ENCODE peak calls at places on chromosomes 1 and 21, in six cellular contexts. One of them, this sample, is unnamed.

GRCh38 chr1:6962956-6963915 is 178.0 kb downstream of the CAMTA1 start:
- DNase-seq in heart left ventricle: peak; percentile 75
- DNase-seq in lower lobe of right lung: peak; percentile 54
- DNase-seq in upper lobe of right lung: no peak
- DNase-seq in IMR-90: no peak
- DNase-seq in body of pancreas: peak; percentile 34
- DNase-seq in this sample: peak; percentile 48

GRCh38 chr1:67626495-67627235 is 58.3 kb upstream of the GADD45A start:
- DNase-seq in upper lobe of right lung: no peak
- DNase-seq in lower lobe of right lung: no peak
- DNase-seq in body of pancreas: no peak
- DNase-seq in heart left ventricle: no peak
- DNase-seq in IMR-90: peak; percentile 91
- DNase-seq in this sample: no peak

GRCh38 chr1:232635778-232636356 is 5.9 kb upstream of the SIPA1L2 start:
- DNase-seq in upper lobe of right lung: no peak
- DNase-seq in body of pancreas: no peak
- DNase-seq in IMR-90: peak; percentile 70
- DNase-seq in lower lobe of right lung: no peak
- DNase-seq in heart left ventricle: no peak
- DNase-seq in this sample: no peak

GRCh38 chr1:239274242-239274830 is 112.0 kb upstream of the CHRM3 start:
- DNase-seq in upper lobe of right lung: no peak
- DNase-seq in body of pancreas: no peak
- DNase-seq in heart left ventricle: no peak
- DNase-seq in IMR-90: no peak
- DNase-seq in lower lobe of right lung: no peak
- DNase-seq in this sample: no peak

GRCh38 chr1:212700892-212701819 is 1.5 kb upstream of the BATF3 start:
- DNase-seq in heart left ventricle: peak; percentile 55
- DNase-seq in IMR-90: peak; percentile 62
- DNase-seq in upper lobe of right lung: peak; percentile 73
- DNase-seq in lower lobe of right lung: peak; percentile 65
- DNase-seq in body of pancreas: peak; percentile 21
- DNase-seq in this sample: peak; percentile 46

GRCh38 chr1:110337704-110338199 is 1.4 kb upstream of the RBM15 start:
- DNase-seq in upper lobe of right lung: peak; percentile 79
- DNase-seq in body of pancreas: peak; percentile 66
- DNase-seq in lower lobe of right lung: peak; percentile 76
- DNase-seq in heart left ventricle: peak; percentile 53
- DNase-seq in IMR-90: no peak
- DNase-seq in this sample: peak; percentile 43

GRCh38 chr1:17607644-17608581 is 68.4 kb downstream of the ARHGEF10L start:
- DNase-seq in IMR-90: no peak
- DNase-seq in upper lobe of right lung: no peak
- DNase-seq in lower lobe of right lung: no peak
- DNase-seq in body of pancreas: no peak
- DNase-seq in heart left ventricle: no peak
- DNase-seq in this sample: no peak

GRCh38 chr1:92123868-92124267 is 43.7 kb downstream of the BTBD8 start:
- DNase-seq in body of pancreas: no peak
- DNase-seq in upper lobe of right lung: no peak
- DNase-seq in lower lobe of right lung: no peak
- DNase-seq in IMR-90: no peak
- DNase-seq in heart left ventricle: no peak
- DNase-seq in this sample: no peak

GRCh38 chr1:151976868-151977267 is 16.8 kb downstream of the S100A10 start:
- DNase-seq in lower lobe of right lung: no peak
- DNase-seq in heart left ventricle: no peak
- DNase-seq in body of pancreas: no peak
- DNase-seq in upper lobe of right lung: no peak
- DNase-seq in IMR-90: peak; percentile 68
- DNase-seq in this sample: no peak

GRCh38 chr1:12148160-12148957 is 18.4 kb upstream of the TNFRSF1B start:
- DNase-seq in IMR-90: peak; percentile 76
- DNase-seq in lower lobe of right lung: no peak
- DNase-seq in body of pancreas: no peak
- DNase-seq in upper lobe of right lung: no peak
- DNase-seq in heart left ventricle: no peak
- DNase-seq in this sample: no peak

GRCh38 chr1:221696045-221696444 is 45.8 kb downstream of the DUSP10 start:
- DNase-seq in heart left ventricle: no peak
- DNase-seq in upper lobe of right lung: no peak
- DNase-seq in body of pancreas: no peak
- DNase-seq in lower lobe of right lung: no peak
- DNase-seq in IMR-90: peak; percentile 58
- DNase-seq in this sample: no peak

GRCh38 chr1:65309317-65310077 is at the start of gene DNAJC6:
- DNase-seq in lower lobe of right lung: peak; percentile 75
- DNase-seq in body of pancreas: peak; percentile 74
- DNase-seq in IMR-90: peak; percentile 42
- DNase-seq in upper lobe of right lung: peak; percentile 88
- DNase-seq in heart left ventricle: peak; percentile 79
- DNase-seq in this sample: peak; percentile 70

GRCh38 chr1:1144122-1144842 is 28.4 kb upstream of the C1orf159 start:
- DNase-seq in IMR-90: no peak
- DNase-seq in lower lobe of right lung: peak; percentile 72
- DNase-seq in heart left ventricle: no peak
- DNase-seq in body of pancreas: no peak
- DNase-seq in upper lobe of right lung: peak; percentile 81
- DNase-seq in this sample: no peak

GRCh38 chr1:200245492-200245891 is 164.3 kb downstream of the ZNF281 start:
- DNase-seq in upper lobe of right lung: no peak
- DNase-seq in IMR-90: peak; percentile 89
- DNase-seq in lower lobe of right lung: no peak
- DNase-seq in heart left ventricle: no peak
- DNase-seq in body of pancreas: peak; percentile 22
- DNase-seq in this sample: no peak

GRCh38 chr21:39096754-39097153 is 86.5 kb downstream of the PSMG1 start:
- DNase-seq in heart left ventricle: no peak
- DNase-seq in upper lobe of right lung: no peak
- DNase-seq in lower lobe of right lung: no peak
- DNase-seq in body of pancreas: no peak
- DNase-seq in IMR-90: no peak
- DNase-seq in this sample: no peak

GRCh38 chr1:19456915-19457554 is 28.3 kb downstream of the CAPZB start:
- DNase-seq in lower lobe of right lung: no peak
- DNase-seq in heart left ventricle: no peak
- DNase-seq in upper lobe of right lung: no peak
- DNase-seq in IMR-90: peak; percentile 41
- DNase-seq in body of pancreas: no peak
- DNase-seq in this sample: no peak

GRCh38 chr1:19070891-19071621 is 114.6 kb upstream of the IFFO2 start:
- DNase-seq in heart left ventricle: no peak
- DNase-seq in body of pancreas: no peak
- DNase-seq in IMR-90: no peak
- DNase-seq in lower lobe of right lung: no peak
- DNase-seq in upper lobe of right lung: no peak
- DNase-seq in this sample: no peak

GRCh38 chr1:154881820-154882535 is 11.9 kb upstream of the KCNN3 start:
- DNase-seq in IMR-90: no peak
- DNase-seq in lower lobe of right lung: no peak
- DNase-seq in body of pancreas: no peak
- DNase-seq in upper lobe of right lung: peak; percentile 58
- DNase-seq in heart left ventricle: no peak
- DNase-seq in this sample: no peak

GRCh38 chr21:28705616-28706015 is 287.1 kb downstream of the LTN1 start:
- DNase-seq in heart left ventricle: no peak
- DNase-seq in upper lobe of right lung: no peak
- DNase-seq in IMR-90: peak; percentile 33
- DNase-seq in body of pancreas: no peak
- DNase-seq in lower lobe of right lung: no peak
- DNase-seq in this sample: no peak

GRCh38 chr1:21255284-21255942 is 34.9 kb downstream of the ECE1 start:
- DNase-seq in upper lobe of right lung: peak; percentile 90
- DNase-seq in body of pancreas: peak; percentile 92
- DNase-seq in lower lobe of right lung: peak; percentile 90
- DNase-seq in IMR-90: peak; percentile 79
- DNase-seq in heart left ventricle: peak; percentile 92
- DNase-seq in this sample: peak; percentile 90

GRCh38 chr1:35544976-35545375 is 12.2 kb downstream of the KIAA0319L start:
- DNase-seq in heart left ventricle: peak; percentile 79
- DNase-seq in lower lobe of right lung: no peak
- DNase-seq in IMR-90: peak; percentile 45
- DNase-seq in body of pancreas: peak; percentile 58
- DNase-seq in upper lobe of right lung: no peak
- DNase-seq in this sample: no peak

GRCh38 chr1:152328801-152329391 is 3.9 kb upstream of the FLG start:
- DNase-seq in body of pancreas: no peak
- DNase-seq in heart left ventricle: no peak
- DNase-seq in lower lobe of right lung: no peak
- DNase-seq in upper lobe of right lung: no peak
- DNase-seq in IMR-90: no peak
- DNase-seq in this sample: no peak

GRCh38 chr1:150309758-150310495 is 11.4 kb upstream of the PRPF3 start:
- DNase-seq in lower lobe of right lung: no peak
- DNase-seq in body of pancreas: no peak
- DNase-seq in IMR-90: no peak
- DNase-seq in upper lobe of right lung: no peak
- DNase-seq in heart left ventricle: no peak
- DNase-seq in this sample: no peak

GRCh38 chr1:184866582-184866981 is 107.7 kb downstream of the NIBAN1 start:
- DNase-seq in IMR-90: no peak
- DNase-seq in heart left ventricle: no peak
- DNase-seq in body of pancreas: no peak
- DNase-seq in lower lobe of right lung: no peak
- DNase-seq in upper lobe of right lung: no peak
- DNase-seq in this sample: no peak
- H3K4me3 ChIP-seq in IMR-90: no peak overlapping the region
- H3K4me3 ChIP-seq in heart left ventricle: no peak overlapping the region
- H3K4me3 ChIP-seq in body of pancreas: no peak overlapping the region
- H3K4me3 ChIP-seq in lower lobe of right lung: no peak overlapping the region
- H3K4me3 ChIP-seq in upper lobe of right lung: no peak overlapping the region
- H3K4me3 ChIP-seq in this sample: no peak overlapping the region

GRCh38 chr1:3075666-3076387 is 6.8 kb downstream of the PRDM16 start:
- DNase-seq in heart left ventricle: no peak
- DNase-seq in lower lobe of right lung: no peak
- DNase-seq in upper lobe of right lung: no peak
- DNase-seq in IMR-90: no peak
- DNase-seq in body of pancreas: no peak
- DNase-seq in this sample: no peak

GRCh38 chr1:3077561-3077960 is 8.6 kb downstream of the PRDM16 start:
- DNase-seq in body of pancreas: no peak
- DNase-seq in upper lobe of right lung: no peak
- DNase-seq in heart left ventricle: no peak
- DNase-seq in IMR-90: no peak
- DNase-seq in lower lobe of right lung: no peak
- DNase-seq in this sample: no peak

GRCh38 chr1:3074800-3075199 is 5.8 kb downstream of the PRDM16 start:
- DNase-seq in upper lobe of right lung: peak; percentile 79
- DNase-seq in lower lobe of right lung: peak; percentile 69
- DNase-seq in IMR-90: no peak
- DNase-seq in body of pancreas: peak; percentile 34
- DNase-seq in heart left ventricle: peak; percentile 48
- DNase-seq in this sample: no peak

GRCh38 chr1:3077081-3077480 is 8.1 kb downstream of the PRDM16 start:
- DNase-seq in heart left ventricle: no peak
- DNase-seq in body of pancreas: no peak
- DNase-seq in lower lobe of right lung: no peak
- DNase-seq in IMR-90: no peak
- DNase-seq in upper lobe of right lung: no peak
- DNase-seq in this sample: no peak

GRCh38 chr1:3076388-3076740 is 7.4 kb downstream of the PRDM16 start:
- DNase-seq in heart left ventricle: no peak
- DNase-seq in lower lobe of right lung: no peak
- DNase-seq in body of pancreas: no peak
- DNase-seq in upper lobe of right lung: no peak
- DNase-seq in IMR-90: no peak
- DNase-seq in this sample: no peak
- H3K27me3 ChIP-seq in heart left ventricle: peaks cover 24% of the 10 kb centered on the region
- H3K27me3 ChIP-seq in lower lobe of right lung: peaks cover 81% of the 10 kb centered on the region
- H3K27me3 ChIP-seq in body of pancreas: no peaks in the 10 kb centered on the region
- H3K27me3 ChIP-seq in upper lobe of right lung: peaks cover 49% of the 10 kb centered on the region
- H3K27me3 ChIP-seq in IMR-90: peaks cover 44% of the 10 kb centered on the region
- H3K27me3 ChIP-seq in this sample: peaks cover 67% of the 10 kb centered on the region

GRCh38 chr1:210239295-210240155 is 6.9 kb downstream of the SERTAD4 start:
- DNase-seq in heart left ventricle: peak; percentile 38
- DNase-seq in IMR-90: peak; percentile 85
- DNase-seq in upper lobe of right lung: no peak
- DNase-seq in body of pancreas: no peak
- DNase-seq in lower lobe of right lung: no peak
- DNase-seq in this sample: no peak
- TF ChIP-seq CTCF in heart left ventricle: peak; percentile 32
- TF ChIP-seq CTCF in IMR-90: peak; percentile 50
- TF ChIP-seq CTCF in upper lobe of right lung: peak; percentile 61
- TF ChIP-seq CTCF in body of pancreas: peak; percentile 27
- TF ChIP-seq CTCF in lower lobe of right lung: peak; percentile 54
- TF ChIP-seq CTCF in this sample: peak; percentile 61

GRCh38 chr1:225424562-225425210 is 3.2 kb downstream of the LBR start:
- DNase-seq in lower lobe of right lung: no peak
- DNase-seq in IMR-90: peak; percentile 56
- DNase-seq in upper lobe of right lung: no peak
- DNase-seq in body of pancreas: no peak
- DNase-seq in heart left ventricle: no peak
- DNase-seq in this sample: no peak
- H3K4me3 ChIP-seq in lower lobe of right lung: no peak overlapping the region
- H3K4me3 ChIP-seq in IMR-90: no peak overlapping the region
- H3K4me3 ChIP-seq in upper lobe of right lung: no peak overlapping the region
- H3K4me3 ChIP-seq in body of pancreas: no peak overlapping the region
- H3K4me3 ChIP-seq in heart left ventricle: no peak overlapping the region
- H3K4me3 ChIP-seq in this sample: no peak overlapping the region

GRCh38 chr1:220366269-220366668 is 94.0 kb upstream of the RAB3GAP2 start:
- DNase-seq in body of pancreas: no peak
- DNase-seq in IMR-90: no peak
- DNase-seq in upper lobe of right lung: no peak
- DNase-seq in lower lobe of right lung: no peak
- DNase-seq in heart left ventricle: no peak
- DNase-seq in this sample: no peak
- H3K27me3 ChIP-seq in body of pancreas: no peaks in the 10 kb centered on the region
- H3K27me3 ChIP-seq in IMR-90: no peaks in the 10 kb centered on the region
- H3K27me3 ChIP-seq in upper lobe of right lung: no peaks in the 10 kb centered on the region
- H3K27me3 ChIP-seq in lower lobe of right lung: no peaks in the 10 kb centered on the region
- H3K27me3 ChIP-seq in heart left ventricle: no peaks in the 10 kb centered on the region
- H3K27me3 ChIP-seq in this sample: no peaks in the 10 kb centered on the region